ENCODE peak calls at places on chromosomes 3 and 15, in ten cellular contexts. B is cardiac muscle cell; I is HCT116; W is breast epithelium; O is heart right ventricle; C is WERI-Rb-1; U is tibial artery; R is CD4-positive, alpha-beta T cell; N is brain microvascular endothelial cell; S is IMR-90. Q is an unnamed sample. For H3K27me3, the result is how much of the 10 kb centered on the place peaks cover.

GRCh38 chr3:187044871-187045552 is 94.3 kb downstream of the RPL39L start:
- DNase-seq in S (no peak), N (no peak), B (peak), C (no peak), R (no peak), W (no peak), U (no peak), I (no peak), O (peak), Q (peak)

GRCh38 chr3:194330579-194330978 is 20.5 kb downstream of the CPN2 start:
- DNase-seq in B (peak), O (peak), W (peak), N (no peak), S (peak), C (no peak), I (no peak), R (no peak), U (no peak), Q (peak)

GRCh38 chr15:36905908-36906307 is 194.4 kb downstream of the MEIS2 start:
- DNase-seq in N (peak), B (peak), S (peak), C (no peak), I (no peak), W (no peak), R (no peak), U (no peak), O (no peak), Q (peak)

GRCh38 chr15:30990036-30990435 is 1.4 kb downstream of the MTMR10 start:
- DNase-seq in I (no peak), R (no peak), U (no peak), C (no peak), S (no peak), B (no peak), W (no peak), N (no peak), O (no peak), Q (no peak)

GRCh38 chr3:68631810-68632545 is 300.4 kb downstream of the TAFA4 start:
- DNase-seq in U (no peak), I (no peak), S (no peak), O (no peak), N (no peak), W (no peak), C (no peak), R (no peak), B (no peak), Q (no peak)

GRCh38 chr3:13655074-13655913 is 106.4 kb downstream of the FBLN2 start:
- DNase-seq in U (no peak), O (peak), W (no peak), N (no peak), B (peak), I (no peak), C (peak), R (peak), S (peak), Q (no peak)

GRCh38 chr15:43067717-43068461 is 37.9 kb downstream of the UBR1 start:
- DNase-seq in B (peak), N (peak), R (no peak), S (peak), W (no peak), U (no peak), C (no peak), O (no peak), I (peak), Q (peak)

GRCh38 chr15:38864122-38864521 is 299.5 kb upstream of the RASGRP1 start:
- DNase-seq in S (no peak), C (no peak), I (peak), U (no peak), W (no peak), N (no peak), O (no peak), R (no peak), B (peak), Q (no peak)

GRCh38 chr15:25969886-25970285 is 106.8 kb upstream of the ATP10A start:
- DNase-seq in I (no peak), N (no peak), O (no peak), W (no peak), S (no peak), C (no peak), R (no peak), B (no peak), U (no peak), Q (no peak)

GRCh38 chr3:47762233-47762632 is 19.5 kb downstream of the SMARCC1 start:
- DNase-seq in N (no peak), B (peak), I (no peak), S (peak), R (no peak), C (no peak), U (no peak), W (no peak), O (no peak), Q (no peak)

GRCh38 chr3:183188895-183189462 is 26.4 kb upstream of the LAMP3 start:
- DNase-seq in N (peak), I (peak), S (no peak), B (peak), O (no peak), C (peak), W (no peak), U (no peak), R (no peak), Q (peak)

GRCh38 chr3:53780171-53780570 is 66.0 kb downstream of the CHDH start:
- DNase-seq in W (no peak), U (no peak), O (no peak), R (no peak), N (no peak), S (peak), B (peak), C (no peak), I (no peak), Q (peak)
- H3K27me3 ChIP-seq in W (under half), U (under half), O (under half), R (under half), N (under half), S (under half), B (under half), C (under half), I (under half), Q (under half)

GRCh38 chr15:67840747-67841634 is 1.1 kb upstream of the RNU6-1 start:
- DNase-seq in O (no peak), W (no peak), U (peak), R (no peak), I (no peak), N (no peak), S (peak), C (peak), B (peak), Q (peak)

GRCh38 chr15:67839929-67840746 is at the start of gene RNU6-1:
- DNase-seq in C (peak), O (peak), W (peak), N (peak), U (peak), S (peak), B (peak), I (peak), R (peak), Q (peak)

GRCh38 chr15:67836955-67837354 is 2.9 kb downstream of the RNU6-1 start:
- DNase-seq in U (peak), O (no peak), I (no peak), S (no peak), W (no peak), N (no peak), C (no peak), B (no peak), R (no peak), Q (no peak)

GRCh38 chr15:67839358-67839928 is 402 bp downstream of the RNU6-1 start:
- DNase-seq in N (no peak), I (peak), W (no peak), C (peak), S (peak), B (peak), R (no peak), U (peak), O (no peak), Q (peak)

GRCh38 chr15:67838789-67839332 is 984 bp downstream of the RNU6-1 start:
- DNase-seq in N (no peak), B (peak), S (no peak), C (peak), U (peak), W (no peak), R (no peak), O (peak), I (no peak), Q (peak)
- TF ChIP-seq CTCF in N (no peak), B (no peak), S (no peak), C (no peak), U (peak), W (peak), R (no peak), O (no peak), I (no peak), Q (no peak)

GRCh38 chr15:74417670-74418069 is 16.1 kb downstream of the SEMA7A start:
- DNase-seq in U (no peak), C (no peak), O (no peak), I (no peak), S (no peak), R (no peak), B (no peak), W (no peak), N (no peak), Q (no peak)
- H3K27me3 ChIP-seq in U (under half), C (under half), O (under half), I (under half), S (under half), R (under half), B (under half), W (under half), N (under half), Q (under half)

DNA sequence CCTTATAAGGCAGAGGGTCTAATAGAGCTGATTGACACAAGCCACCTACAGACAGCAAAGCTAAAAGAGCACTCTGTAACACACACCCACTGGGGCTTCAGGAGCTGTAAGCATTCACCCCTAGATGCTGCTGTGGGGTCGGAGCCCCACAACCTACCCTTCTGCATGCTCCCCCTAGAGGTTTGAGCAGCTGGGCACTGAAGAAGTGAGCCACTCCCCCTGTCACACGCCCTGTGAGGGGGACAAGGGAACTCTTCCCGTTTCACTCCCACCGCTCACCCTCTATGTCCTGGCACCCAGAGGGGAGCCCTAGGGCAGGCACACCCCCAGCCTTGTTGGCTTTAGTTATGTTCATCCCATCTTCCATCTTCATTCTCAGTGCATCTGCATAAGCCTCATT is 9.4 kb upstream of the CSTA start:
- DNase-seq in C (no peak), U (no peak), I (no peak), R (no peak), N (no peak), S (no peak), W (no peak), B (no peak), O (no peak), Q (no peak)
- TF ChIP-seq CTCF in C (peak), U (no peak), I (peak), R (no peak), N (no peak), S (no peak), W (no peak), B (no peak), O (no peak), Q (no peak)

GRCh38 chr3:58434990-58435389 is 1.4 kb upstream of the PDHB start:
- DNase-seq in C (no peak), N (peak), W (no peak), S (peak), I (no peak), U (no peak), O (no peak), R (no peak), B (peak), Q (peak)

GRCh38 chr3:58434170-58434507 is 507 bp upstream of the PDHB start:
- DNase-seq in R (no peak), O (no peak), S (no peak), I (no peak), N (no peak), B (no peak), C (no peak), U (no peak), W (no peak), Q (no peak)

GRCh38 chr3:58432905-58433304 is 727 bp downstream of the PDHB start:
- DNase-seq in B (no peak), S (no peak), I (no peak), U (no peak), O (no peak), N (no peak), R (no peak), W (no peak), C (no peak), Q (no peak)

GRCh38 chr3:58433400-58434169 is at the start of gene PDHB:
- DNase-seq in U (peak), W (peak), R (peak), O (peak), C (peak), N (peak), I (peak), S (peak), B (peak), Q (peak)

GRCh38 chr3:58434511-58434910 is 879 bp upstream of the PDHB start:
- DNase-seq in I (no peak), U (no peak), B (no peak), C (no peak), W (no peak), N (no peak), O (no peak), S (no peak), R (no peak), Q (no peak)
- H3K27me3 ChIP-seq in I (under half), U (under half), B (under half), C (under half), W (under half), N (under half), O (under half), S (under half), R (under half), Q (under half)

GRCh38 chr3:121737644-121738043 is 11.9 kb downstream of the GOLGB1 start:
- DNase-seq in C (no peak), B (no peak), U (no peak), S (no peak), N (no peak), O (no peak), R (no peak), I (no peak), W (no peak), Q (no peak)

GRCh38 chr3:121735047-121735696 is 14.4 kb downstream of the GOLGB1 start:
- DNase-seq in N (no peak), R (no peak), S (peak), W (no peak), U (no peak), O (no peak), I (no peak), C (no peak), B (no peak), Q (no peak)

GRCh38 chr3:121736112-121736511 is 13.4 kb downstream of the GOLGB1 start:
- DNase-seq in O (no peak), B (no peak), N (peak), S (peak), W (no peak), U (no peak), R (no peak), I (no peak), C (no peak), Q (peak)

DNA sequence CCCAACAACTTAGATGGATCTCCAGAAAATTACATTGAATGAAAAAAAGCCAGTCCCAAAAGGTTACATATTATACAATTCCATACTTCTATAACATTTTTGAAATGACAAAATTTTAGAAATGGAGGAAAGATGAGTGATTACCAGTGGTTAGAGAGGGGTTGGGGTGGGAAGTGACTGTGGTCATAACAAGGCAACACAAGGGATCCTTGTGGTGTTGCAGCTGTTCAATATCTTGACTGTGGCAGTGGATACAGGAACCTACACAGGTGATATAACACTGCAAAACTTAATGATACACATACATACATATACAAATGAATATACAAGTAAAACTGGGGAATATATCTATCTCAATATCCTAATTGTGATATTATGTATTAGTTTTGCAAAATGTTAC is 9.6 kb downstream of the GOLGB1 start:
- DNase-seq in B (no peak), C (no peak), S (no peak), W (no peak), I (no peak), O (no peak), U (no peak), R (no peak), N (no peak), Q (no peak)
- TF ChIP-seq CTCF in B (no peak), C (no peak), S (no peak), W (no peak), I (no peak), O (no peak), U (no peak), R (no peak), N (no peak), Q (no peak)

Q was measured in bronchial epithelial cell.